ENCODE peak calls at places on chromosome 5, in four cellular contexts. One of them, this sample, is unnamed.

GRCh38 chr5:91020065-91020800 is 362.9 kb downstream of the ARRDC3 start:
- DNase-seq in neural progenitor cell: peak
- DNase-seq in IMR-90: peak
- DNase-seq in mesenchymal stem cell: peak
- DNase-seq in this sample: peak

GRCh38 chr5:75510836-75511434 is 494 bp downstream of the CERT1 start:
- DNase-seq in IMR-90: peak
- DNase-seq in mesenchymal stem cell: no peak
- DNase-seq in neural progenitor cell: peak
- DNase-seq in this sample: no peak

GRCh38 chr5:152349683-152350526 is 55.2 kb downstream of the NMUR2 start:
- DNase-seq in neural progenitor cell: peak
- DNase-seq in mesenchymal stem cell: no peak
- DNase-seq in IMR-90: peak
- DNase-seq in this sample: peak

GRCh38 chr5:172015346-172015745 is 8.9 kb upstream of the FBXW11 start:
- DNase-seq in neural progenitor cell: no peak
- DNase-seq in mesenchymal stem cell: no peak
- DNase-seq in IMR-90: no peak
- DNase-seq in this sample: no peak

GRCh38 chr5:113939959-113940358 is 421.9 kb upstream of the KCNN2 start:
- DNase-seq in neural progenitor cell: no peak
- DNase-seq in IMR-90: no peak
- DNase-seq in mesenchymal stem cell: no peak
- DNase-seq in this sample: no peak

GRCh38 chr5:37940931-37941623 is 101.2 kb upstream of the GDNF start:
- DNase-seq in neural progenitor cell: no peak
- DNase-seq in mesenchymal stem cell: no peak
- DNase-seq in IMR-90: no peak
- DNase-seq in this sample: no peak

GRCh38 chr5:68659876-68660275 is 433.9 kb upstream of the SLC30A5 start:
- DNase-seq in IMR-90: peak
- DNase-seq in neural progenitor cell: no peak
- DNase-seq in mesenchymal stem cell: no peak
- DNase-seq in this sample: peak

GRCh38 chr5:122870219-122870856 is 24.9 kb downstream of the SNX24 start:
- DNase-seq in IMR-90: peak
- DNase-seq in neural progenitor cell: no peak
- DNase-seq in mesenchymal stem cell: peak
- DNase-seq in this sample: peak

GRCh38 chr5:168723037-168723436 is 143.9 kb upstream of the PANK3 start:
- DNase-seq in neural progenitor cell: no peak
- DNase-seq in IMR-90: no peak
- DNase-seq in mesenchymal stem cell: no peak
- DNase-seq in this sample: no peak

GRCh38 chr5:154986151-154986550 is 27.4 kb upstream of the KIF4B start:
- DNase-seq in neural progenitor cell: no peak
- DNase-seq in IMR-90: no peak
- DNase-seq in mesenchymal stem cell: no peak
- DNase-seq in this sample: peak

GRCh38 chr5:151285683-151286082 is 17.9 kb downstream of the SLC36A3 start:
- DNase-seq in IMR-90: no peak
- DNase-seq in mesenchymal stem cell: no peak
- DNase-seq in neural progenitor cell: no peak
- DNase-seq in this sample: no peak

GRCh38 chr5:114055318-114055788 is 306.5 kb upstream of the KCNN2 start:
- DNase-seq in neural progenitor cell: peak
- DNase-seq in mesenchymal stem cell: peak
- DNase-seq in IMR-90: peak
- DNase-seq in this sample: peak

GRCh38 chr5:132225165-132226032 is 2.3 kb downstream of the P4HA2 start:
- DNase-seq in IMR-90: peak
- DNase-seq in mesenchymal stem cell: peak
- DNase-seq in neural progenitor cell: no peak
- DNase-seq in this sample: peak
- H3K4me3 ChIP-seq in IMR-90: no peak
- H3K4me3 ChIP-seq in mesenchymal stem cell: peak
- H3K4me3 ChIP-seq in neural progenitor cell: no peak
- H3K4me3 ChIP-seq in this sample: peak

DNA sequence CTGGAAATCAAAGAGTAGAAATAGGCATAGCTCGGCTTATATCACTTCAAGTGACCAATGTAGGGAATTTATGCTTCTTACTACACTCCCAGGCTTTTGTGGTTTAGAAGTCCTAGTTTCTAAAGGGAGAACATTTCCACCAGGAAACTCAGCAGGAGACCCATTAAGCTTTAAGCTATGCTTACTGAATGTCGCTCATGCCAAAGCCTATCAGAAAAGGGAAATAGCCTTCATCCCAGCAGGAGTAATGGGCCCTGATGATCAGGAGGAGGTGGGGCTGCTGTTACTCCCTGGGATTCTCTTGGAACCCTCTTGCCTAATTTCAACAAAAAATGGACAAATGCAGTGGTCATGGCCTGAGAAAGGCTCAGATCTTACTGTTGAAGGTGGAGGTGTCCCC is 54.5 kb upstream of the SEMA6A start:
- DNase-seq in mesenchymal stem cell: no peak
- DNase-seq in IMR-90: no peak
- DNase-seq in neural progenitor cell: no peak
- DNase-seq in this sample: no peak
- H3K4me3 ChIP-seq in mesenchymal stem cell: no peak
- H3K4me3 ChIP-seq in IMR-90: no peak
- H3K4me3 ChIP-seq in neural progenitor cell: no peak
- H3K4me3 ChIP-seq in this sample: no peak

GRCh38 chr5:108728566-108729305 is 19.0 kb upstream of the FER start:
- DNase-seq in neural progenitor cell: no peak
- DNase-seq in mesenchymal stem cell: no peak
- DNase-seq in IMR-90: no peak
- DNase-seq in this sample: peak

GRCh38 chr5:108729306-108729645 is 18.4 kb upstream of the FER start:
- DNase-seq in neural progenitor cell: no peak
- DNase-seq in mesenchymal stem cell: no peak
- DNase-seq in IMR-90: no peak
- DNase-seq in this sample: peak

GRCh38 chr5:108727639-108728565 is 19.8 kb upstream of the FER start:
- DNase-seq in mesenchymal stem cell: peak
- DNase-seq in IMR-90: peak
- DNase-seq in neural progenitor cell: peak
- DNase-seq in this sample: peak

GRCh38 chr5:108726446-108727091 is 21.1 kb upstream of the FER start:
- DNase-seq in neural progenitor cell: no peak
- DNase-seq in mesenchymal stem cell: no peak
- DNase-seq in IMR-90: peak
- DNase-seq in this sample: peak

DNA sequence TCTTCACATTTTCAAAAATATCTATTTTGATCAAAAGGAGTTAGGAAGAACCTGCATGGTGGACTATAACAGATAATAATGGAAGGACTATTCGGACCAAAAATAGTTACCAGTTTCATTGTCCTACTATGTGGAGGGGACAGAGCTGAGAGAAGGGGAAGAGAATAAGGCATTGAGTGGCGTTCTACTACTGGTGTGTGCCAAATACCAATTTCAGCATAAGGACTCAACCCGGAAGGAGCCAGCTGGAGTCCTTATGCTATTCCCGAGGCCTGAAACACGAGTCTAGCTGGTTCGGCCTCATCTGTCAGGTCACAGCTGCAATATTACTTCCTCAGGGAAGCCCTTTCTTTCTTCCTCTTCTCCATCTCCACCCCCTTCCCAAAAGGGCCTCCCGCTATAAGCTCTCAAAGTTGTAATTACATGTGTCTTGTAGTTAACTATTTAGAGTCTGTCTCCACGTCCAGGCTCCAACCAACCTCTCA is 20.5 kb upstream of the FER start:
- DNase-seq in mesenchymal stem cell: no peak
- DNase-seq in IMR-90: peak
- DNase-seq in neural progenitor cell: peak
- DNase-seq in this sample: peak
- H3K4me3 ChIP-seq in mesenchymal stem cell: peak
- H3K4me3 ChIP-seq in IMR-90: peak
- H3K4me3 ChIP-seq in neural progenitor cell: peak
- H3K4me3 ChIP-seq in this sample: peak

GRCh38 chr5:77644443-77645157 is 6.1 kb upstream of the OTP start:
- DNase-seq in IMR-90: no peak
- DNase-seq in neural progenitor cell: peak
- DNase-seq in mesenchymal stem cell: peak
- DNase-seq in this sample: no peak
- H3K4me3 ChIP-seq in IMR-90: no peak
- H3K4me3 ChIP-seq in neural progenitor cell: peak
- H3K4me3 ChIP-seq in mesenchymal stem cell: no peak
- H3K4me3 ChIP-seq in this sample: no peak

GRCh38 chr5:89313804-89314588 is 431.0 kb upstream of the MEF2C start:
- DNase-seq in mesenchymal stem cell: peak
- DNase-seq in IMR-90: peak
- DNase-seq in neural progenitor cell: no peak
- DNase-seq in this sample: peak
- H3K4me3 ChIP-seq in mesenchymal stem cell: no peak
- H3K4me3 ChIP-seq in IMR-90: no peak
- H3K4me3 ChIP-seq in neural progenitor cell: no peak
- H3K4me3 ChIP-seq in this sample: no peak

DNA sequence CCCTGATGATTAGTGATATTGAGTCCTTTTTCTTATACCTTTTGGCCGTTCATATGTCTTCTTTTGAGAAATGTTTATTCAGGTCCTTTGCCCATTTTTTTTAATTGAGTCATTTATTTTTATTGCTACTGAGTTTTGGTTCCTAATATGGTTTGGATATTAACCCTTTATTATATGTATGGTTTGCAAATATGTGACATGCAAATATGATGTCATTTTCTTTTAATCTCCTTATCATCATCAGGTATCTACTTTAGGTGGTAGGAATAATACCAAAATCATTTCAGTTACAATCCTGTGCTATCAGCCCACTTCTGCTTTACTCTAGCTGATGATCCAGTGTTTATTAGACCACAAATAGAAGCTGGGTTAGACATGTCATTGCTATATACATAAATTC is 102.3 kb upstream of the TRPC7 start:
- DNase-seq in mesenchymal stem cell: no peak
- DNase-seq in neural progenitor cell: no peak
- DNase-seq in IMR-90: no peak
- DNase-seq in this sample: no peak
- H3K4me3 ChIP-seq in mesenchymal stem cell: no peak
- H3K4me3 ChIP-seq in neural progenitor cell: no peak
- H3K4me3 ChIP-seq in IMR-90: no peak
- H3K4me3 ChIP-seq in this sample: no peak

GRCh38 chr5:675111-675875 is 17.9 kb downstream of the TPPP start:
- DNase-seq in IMR-90: no peak
- DNase-seq in neural progenitor cell: no peak
- DNase-seq in mesenchymal stem cell: no peak
- DNase-seq in this sample: no peak

GRCh38 chr5:677131-678101 is 15.7 kb downstream of the TPPP start:
- DNase-seq in neural progenitor cell: no peak
- DNase-seq in mesenchymal stem cell: no peak
- DNase-seq in IMR-90: no peak
- DNase-seq in this sample: no peak

GRCh38 chr5:674630-675011 is 18.5 kb downstream of the TPPP start:
- DNase-seq in neural progenitor cell: no peak
- DNase-seq in IMR-90: no peak
- DNase-seq in mesenchymal stem cell: peak
- DNase-seq in this sample: no peak

GRCh38 chr5:675876-676698 is 17.1 kb downstream of the TPPP start:
- DNase-seq in neural progenitor cell: no peak
- DNase-seq in mesenchymal stem cell: no peak
- DNase-seq in IMR-90: no peak
- DNase-seq in this sample: no peak

GRCh38 chr5:676699-677076 is 16.5 kb downstream of the TPPP start:
- DNase-seq in IMR-90: no peak
- DNase-seq in neural progenitor cell: no peak
- DNase-seq in mesenchymal stem cell: no peak
- DNase-seq in this sample: no peak
- H3K4me3 ChIP-seq in IMR-90: no peak
- H3K4me3 ChIP-seq in neural progenitor cell: no peak
- H3K4me3 ChIP-seq in mesenchymal stem cell: no peak
- H3K4me3 ChIP-seq in this sample: no peak

This sample was measured in cardiac fibroblast.